ENCODE peak calls at places on chromosomes 5 and 9, in nine cellular contexts. One of them, this sample, is unnamed.

GRCh38 chr9:123555612-123556011 is 199.6 kb downstream of the CRB2 start:
- DNase-seq in activated CD4-positive, alpha-beta T cell treated with anti-CD3 and anti-CD28 coated beads for 48 hours: no peak
- DNase-seq in upper lobe of right lung: no peak
- DNase-seq in upper lobe of left lung: no peak
- DNase-seq in mucosa of descending colon: no peak
- DNase-seq in endothelial cell: no peak
- DNase-seq in GM19239: no peak
- DNase-seq in mesendoderm: no peak
- DNase-seq in ELR: no peak
- DNase-seq in this sample: no peak

GRCh38 chr9:69546265-69546664 is 125.9 kb downstream of the APBA1 start:
- DNase-seq in mesendoderm: peak; percentile 65
- DNase-seq in upper lobe of left lung: no peak
- DNase-seq in GM19239: no peak
- DNase-seq in activated CD4-positive, alpha-beta T cell treated with anti-CD3 and anti-CD28 coated beads for 48 hours: no peak
- DNase-seq in endothelial cell: peak; percentile 33
- DNase-seq in upper lobe of right lung: no peak
- DNase-seq in ELR: peak; percentile 28
- DNase-seq in mucosa of descending colon: no peak
- DNase-seq in this sample: no peak

GRCh38 chr5:96440185-96440538 is 7.1 kb upstream of the PCSK1 start:
- DNase-seq in GM19239: no peak
- DNase-seq in mucosa of descending colon: no peak
- DNase-seq in upper lobe of right lung: no peak
- DNase-seq in endothelial cell: no peak
- DNase-seq in mesendoderm: no peak
- DNase-seq in upper lobe of left lung: no peak
- DNase-seq in activated CD4-positive, alpha-beta T cell treated with anti-CD3 and anti-CD28 coated beads for 48 hours: no peak
- DNase-seq in ELR: no peak
- DNase-seq in this sample: no peak

GRCh38 chr5:39355324-39355723 is 9.0 kb downstream of the C9 start:
- DNase-seq in upper lobe of left lung: no peak
- DNase-seq in GM19239: no peak
- DNase-seq in ELR: peak; percentile 41
- DNase-seq in mucosa of descending colon: no peak
- DNase-seq in mesendoderm: no peak
- DNase-seq in endothelial cell: no peak
- DNase-seq in upper lobe of right lung: no peak
- DNase-seq in activated CD4-positive, alpha-beta T cell treated with anti-CD3 and anti-CD28 coated beads for 48 hours: no peak
- DNase-seq in this sample: no peak

GRCh38 chr5:76187386-76187785 is 104.2 kb downstream of the SV2C start:
- DNase-seq in mesendoderm: no peak
- DNase-seq in ELR: no peak
- DNase-seq in activated CD4-positive, alpha-beta T cell treated with anti-CD3 and anti-CD28 coated beads for 48 hours: no peak
- DNase-seq in upper lobe of left lung: no peak
- DNase-seq in endothelial cell: no peak
- DNase-seq in upper lobe of right lung: no peak
- DNase-seq in GM19239: no peak
- DNase-seq in mucosa of descending colon: no peak
- DNase-seq in this sample: no peak

GRCh38 chr9:86977205-86977835 is 30.0 kb upstream of the GAS1 start:
- DNase-seq in endothelial cell: no peak
- DNase-seq in mesendoderm: no peak
- DNase-seq in GM19239: no peak
- DNase-seq in mucosa of descending colon: no peak
- DNase-seq in activated CD4-positive, alpha-beta T cell treated with anti-CD3 and anti-CD28 coated beads for 48 hours: no peak
- DNase-seq in upper lobe of left lung: no peak
- DNase-seq in upper lobe of right lung: no peak
- DNase-seq in ELR: no peak
- DNase-seq in this sample: no peak

GRCh38 chr5:77390795-77391194 is 101.3 kb downstream of the WDR41 start:
- DNase-seq in activated CD4-positive, alpha-beta T cell treated with anti-CD3 and anti-CD28 coated beads for 48 hours: no peak
- DNase-seq in upper lobe of left lung: no peak
- DNase-seq in mesendoderm: no peak
- DNase-seq in upper lobe of right lung: no peak
- DNase-seq in ELR: peak; percentile 47
- DNase-seq in endothelial cell: no peak
- DNase-seq in GM19239: no peak
- DNase-seq in mucosa of descending colon: no peak
- DNase-seq in this sample: no peak

GRCh38 chr5:95080026-95080425 is 204.9 kb downstream of the MCTP1 start:
- DNase-seq in ELR: no peak
- DNase-seq in mucosa of descending colon: no peak
- DNase-seq in activated CD4-positive, alpha-beta T cell treated with anti-CD3 and anti-CD28 coated beads for 48 hours: no peak
- DNase-seq in mesendoderm: no peak
- DNase-seq in upper lobe of right lung: no peak
- DNase-seq in GM19239: no peak
- DNase-seq in upper lobe of left lung: no peak
- DNase-seq in endothelial cell: no peak
- DNase-seq in this sample: no peak

GRCh38 chr9:78130004-78130403 is 98.4 kb upstream of the GNAQ start:
- DNase-seq in endothelial cell: no peak
- DNase-seq in upper lobe of right lung: no peak
- DNase-seq in upper lobe of left lung: no peak
- DNase-seq in activated CD4-positive, alpha-beta T cell treated with anti-CD3 and anti-CD28 coated beads for 48 hours: no peak
- DNase-seq in mesendoderm: peak; percentile 91
- DNase-seq in mucosa of descending colon: no peak
- DNase-seq in GM19239: no peak
- DNase-seq in ELR: peak; percentile 36
- DNase-seq in this sample: no peak

GRCh38 chr5:163347671-163348070 is 89.7 kb upstream of the CCNG1 start:
- DNase-seq in activated CD4-positive, alpha-beta T cell treated with anti-CD3 and anti-CD28 coated beads for 48 hours: peak; percentile 66
- DNase-seq in mucosa of descending colon: no peak
- DNase-seq in upper lobe of left lung: no peak
- DNase-seq in endothelial cell: peak; percentile 67
- DNase-seq in mesendoderm: peak; percentile 76
- DNase-seq in upper lobe of right lung: no peak
- DNase-seq in ELR: peak; percentile 62
- DNase-seq in GM19239: peak; percentile 32
- DNase-seq in this sample: no peak

GRCh38 chr5:132446621-132447020 is 44.0 kb downstream of the IRF1 start:
- DNase-seq in upper lobe of left lung: no peak
- DNase-seq in GM19239: no peak
- DNase-seq in mucosa of descending colon: no peak
- DNase-seq in ELR: peak; percentile 41
- DNase-seq in endothelial cell: no peak
- DNase-seq in mesendoderm: no peak
- DNase-seq in activated CD4-positive, alpha-beta T cell treated with anti-CD3 and anti-CD28 coated beads for 48 hours: no peak
- DNase-seq in upper lobe of right lung: no peak
- DNase-seq in this sample: no peak

GRCh38 chr9:112233769-112234168 is 58.7 kb upstream of the SUSD1 start:
- DNase-seq in upper lobe of right lung: no peak
- DNase-seq in ELR: peak; percentile 40
- DNase-seq in GM19239: no peak
- DNase-seq in upper lobe of left lung: no peak
- DNase-seq in mesendoderm: peak; percentile 21
- DNase-seq in endothelial cell: no peak
- DNase-seq in mucosa of descending colon: no peak
- DNase-seq in activated CD4-positive, alpha-beta T cell treated with anti-CD3 and anti-CD28 coated beads for 48 hours: no peak
- DNase-seq in this sample: no peak

GRCh38 chr5:1021136-1021968 is 12.8 kb downstream of the NKD2 start:
- DNase-seq in ELR: no peak
- DNase-seq in upper lobe of left lung: peak; percentile 62
- DNase-seq in activated CD4-positive, alpha-beta T cell treated with anti-CD3 and anti-CD28 coated beads for 48 hours: no peak
- DNase-seq in mesendoderm: peak; percentile 40
- DNase-seq in endothelial cell: no peak
- DNase-seq in GM19239: no peak
- DNase-seq in mucosa of descending colon: peak; percentile 41
- DNase-seq in upper lobe of right lung: no peak
- DNase-seq in this sample: no peak

GRCh38 chr5:10534491-10535236 is 29.2 kb upstream of the ANKRD33B start:
- DNase-seq in mucosa of descending colon: no peak
- DNase-seq in activated CD4-positive, alpha-beta T cell treated with anti-CD3 and anti-CD28 coated beads for 48 hours: no peak
- DNase-seq in upper lobe of left lung: no peak
- DNase-seq in endothelial cell: no peak
- DNase-seq in mesendoderm: no peak
- DNase-seq in upper lobe of right lung: peak; percentile 6
- DNase-seq in ELR: no peak
- DNase-seq in GM19239: no peak
- DNase-seq in this sample: no peak

GRCh38 chr9:126376311-126376902 is 49.8 kb downstream of the MVB12B start:
- DNase-seq in mucosa of descending colon: peak; percentile 71
- DNase-seq in mesendoderm: peak; percentile 22
- DNase-seq in ELR: no peak
- DNase-seq in upper lobe of left lung: no peak
- DNase-seq in endothelial cell: no peak
- DNase-seq in GM19239: no peak
- DNase-seq in upper lobe of right lung: no peak
- DNase-seq in activated CD4-positive, alpha-beta T cell treated with anti-CD3 and anti-CD28 coated beads for 48 hours: no peak
- DNase-seq in this sample: no peak

GRCh38 chr9:93110400-93110855 is 14.4 kb downstream of the CARD19 start:
- DNase-seq in ELR: no peak
- DNase-seq in GM19239: no peak
- DNase-seq in activated CD4-positive, alpha-beta T cell treated with anti-CD3 and anti-CD28 coated beads for 48 hours: no peak
- DNase-seq in upper lobe of left lung: peak; percentile 66
- DNase-seq in mesendoderm: no peak
- DNase-seq in endothelial cell: no peak
- DNase-seq in mucosa of descending colon: peak; percentile 51
- DNase-seq in upper lobe of right lung: peak; percentile 67
- DNase-seq in this sample: peak; percentile 76

GRCh38 chr5:16741007-16741406 is 124.2 kb upstream of the RETREG1 start:
- DNase-seq in GM19239: no peak
- DNase-seq in mucosa of descending colon: no peak
- DNase-seq in activated CD4-positive, alpha-beta T cell treated with anti-CD3 and anti-CD28 coated beads for 48 hours: no peak
- DNase-seq in ELR: peak; percentile 13
- DNase-seq in endothelial cell: no peak
- DNase-seq in upper lobe of right lung: no peak
- DNase-seq in mesendoderm: no peak
- DNase-seq in upper lobe of left lung: no peak
- DNase-seq in this sample: no peak

GRCh38 chr9:89603629-89604462 is 966 bp upstream of the GADD45G start:
- DNase-seq in upper lobe of right lung: peak; percentile 88
- DNase-seq in GM19239: no peak
- DNase-seq in activated CD4-positive, alpha-beta T cell treated with anti-CD3 and anti-CD28 coated beads for 48 hours: peak; percentile 56
- DNase-seq in endothelial cell: peak; percentile 86
- DNase-seq in mesendoderm: peak; percentile 92
- DNase-seq in ELR: no peak
- DNase-seq in upper lobe of left lung: peak; percentile 89
- DNase-seq in mucosa of descending colon: peak; percentile 83
- DNase-seq in this sample: peak; percentile 78

GRCh38 chr5:26329562-26330189 is 708.7 kb downstream of the CDH9 start:
- DNase-seq in upper lobe of left lung: no peak
- DNase-seq in endothelial cell: no peak
- DNase-seq in ELR: no peak
- DNase-seq in upper lobe of right lung: no peak
- DNase-seq in activated CD4-positive, alpha-beta T cell treated with anti-CD3 and anti-CD28 coated beads for 48 hours: no peak
- DNase-seq in mesendoderm: peak; percentile 20
- DNase-seq in mucosa of descending colon: no peak
- DNase-seq in GM19239: no peak
- DNase-seq in this sample: no peak

GRCh38 chr9:77556396-77556795 is 91.7 kb downstream of the GNA14 start:
- DNase-seq in mesendoderm: no peak
- DNase-seq in endothelial cell: no peak
- DNase-seq in upper lobe of left lung: no peak
- DNase-seq in mucosa of descending colon: no peak
- DNase-seq in ELR: peak; percentile 11
- DNase-seq in GM19239: no peak
- DNase-seq in upper lobe of right lung: no peak
- DNase-seq in activated CD4-positive, alpha-beta T cell treated with anti-CD3 and anti-CD28 coated beads for 48 hours: no peak
- DNase-seq in this sample: no peak

GRCh38 chr5:136729901-136730355 is 364.6 kb upstream of the TRPC7 start:
- DNase-seq in mucosa of descending colon: no peak
- DNase-seq in upper lobe of left lung: no peak
- DNase-seq in GM19239: no peak
- DNase-seq in activated CD4-positive, alpha-beta T cell treated with anti-CD3 and anti-CD28 coated beads for 48 hours: no peak
- DNase-seq in ELR: peak; percentile 69
- DNase-seq in mesendoderm: no peak
- DNase-seq in endothelial cell: no peak
- DNase-seq in upper lobe of right lung: no peak
- DNase-seq in this sample: no peak

GRCh38 chr9:82325907-82326306 is 337.3 kb downstream of the SPATA31D1 start:
- DNase-seq in mucosa of descending colon: no peak
- DNase-seq in upper lobe of right lung: no peak
- DNase-seq in GM19239: no peak
- DNase-seq in ELR: no peak
- DNase-seq in upper lobe of left lung: no peak
- DNase-seq in endothelial cell: no peak
- DNase-seq in activated CD4-positive, alpha-beta T cell treated with anti-CD3 and anti-CD28 coated beads for 48 hours: no peak
- DNase-seq in mesendoderm: no peak
- DNase-seq in this sample: no peak

GRCh38 chr5:65329266-65329665 is 152.5 kb downstream of the ADAMTS6 start:
- DNase-seq in endothelial cell: no peak
- DNase-seq in activated CD4-positive, alpha-beta T cell treated with anti-CD3 and anti-CD28 coated beads for 48 hours: no peak
- DNase-seq in upper lobe of left lung: no peak
- DNase-seq in GM19239: no peak
- DNase-seq in upper lobe of right lung: no peak
- DNase-seq in ELR: no peak
- DNase-seq in mesendoderm: no peak
- DNase-seq in mucosa of descending colon: no peak
- DNase-seq in this sample: no peak

GRCh38 chr5:138698713-138699112 is 54.5 kb upstream of the CTNNA1 start:
- DNase-seq in GM19239: no peak
- DNase-seq in mucosa of descending colon: no peak
- DNase-seq in endothelial cell: no peak
- DNase-seq in mesendoderm: no peak
- DNase-seq in ELR: no peak
- DNase-seq in upper lobe of left lung: no peak
- DNase-seq in activated CD4-positive, alpha-beta T cell treated with anti-CD3 and anti-CD28 coated beads for 48 hours: no peak
- DNase-seq in upper lobe of right lung: no peak
- DNase-seq in this sample: no peak

GRCh38 chr5:38515648-38516047 is 40.8 kb downstream of the LIFR start:
- DNase-seq in mucosa of descending colon: no peak
- DNase-seq in endothelial cell: no peak
- DNase-seq in upper lobe of right lung: no peak
- DNase-seq in GM19239: no peak
- DNase-seq in activated CD4-positive, alpha-beta T cell treated with anti-CD3 and anti-CD28 coated beads for 48 hours: no peak
- DNase-seq in upper lobe of left lung: no peak
- DNase-seq in mesendoderm: peak; percentile 22
- DNase-seq in ELR: peak; percentile 47
- DNase-seq in this sample: no peak

GRCh38 chr9:93667006-93667405 is 90.6 kb downstream of the PHF2 start:
- DNase-seq in ELR: no peak
- DNase-seq in upper lobe of left lung: peak; percentile 76
- DNase-seq in GM19239: no peak
- DNase-seq in upper lobe of right lung: peak; percentile 59
- DNase-seq in endothelial cell: no peak
- DNase-seq in activated CD4-positive, alpha-beta T cell treated with anti-CD3 and anti-CD28 coated beads for 48 hours: no peak
- DNase-seq in mesendoderm: no peak
- DNase-seq in mucosa of descending colon: peak; percentile 45
- DNase-seq in this sample: peak; percentile 63

GRCh38 chr9:94097788-94098413 is 13.6 kb downstream of the PTPDC1 start:
- DNase-seq in upper lobe of left lung: no peak
- DNase-seq in endothelial cell: no peak
- DNase-seq in mucosa of descending colon: no peak
- DNase-seq in ELR: peak; percentile 91
- DNase-seq in mesendoderm: no peak
- DNase-seq in GM19239: no peak
- DNase-seq in activated CD4-positive, alpha-beta T cell treated with anti-CD3 and anti-CD28 coated beads for 48 hours: no peak
- DNase-seq in upper lobe of right lung: no peak
- DNase-seq in this sample: no peak

GRCh38 chr9:21608200-21608599 is 126.1 kb upstream of the IFNE start:
- DNase-seq in activated CD4-positive, alpha-beta T cell treated with anti-CD3 and anti-CD28 coated beads for 48 hours: no peak
- DNase-seq in endothelial cell: no peak
- DNase-seq in mesendoderm: no peak
- DNase-seq in GM19239: no peak
- DNase-seq in upper lobe of right lung: no peak
- DNase-seq in mucosa of descending colon: no peak
- DNase-seq in upper lobe of left lung: no peak
- DNase-seq in ELR: no peak
- DNase-seq in this sample: no peak

GRCh38 chr5:147578228-147579024 is 68.6 kb upstream of the DPYSL3 start:
- DNase-seq in endothelial cell: peak; percentile 15
- DNase-seq in GM19239: no peak
- DNase-seq in activated CD4-positive, alpha-beta T cell treated with anti-CD3 and anti-CD28 coated beads for 48 hours: no peak
- DNase-seq in ELR: peak; percentile 81
- DNase-seq in upper lobe of left lung: no peak
- DNase-seq in mucosa of descending colon: no peak
- DNase-seq in mesendoderm: peak; percentile 77
- DNase-seq in upper lobe of right lung: no peak
- DNase-seq in this sample: no peak

GRCh38 chr9:12699529-12699928 is 6.3 kb downstream of the TYRP1 start:
- DNase-seq in activated CD4-positive, alpha-beta T cell treated with anti-CD3 and anti-CD28 coated beads for 48 hours: no peak
- DNase-seq in mesendoderm: peak; percentile 16
- DNase-seq in upper lobe of left lung: no peak
- DNase-seq in ELR: peak; percentile 46
- DNase-seq in endothelial cell: no peak
- DNase-seq in mucosa of descending colon: no peak
- DNase-seq in GM19239: no peak
- DNase-seq in upper lobe of right lung: no peak
- DNase-seq in this sample: no peak

GRCh38 chr9:116151199-116151598 is 2.4 kb upstream of the PAPPA start:
- DNase-seq in activated CD4-positive, alpha-beta T cell treated with anti-CD3 and anti-CD28 coated beads for 48 hours: no peak
- DNase-seq in mesendoderm: no peak
- DNase-seq in endothelial cell: no peak
- DNase-seq in upper lobe of left lung: no peak
- DNase-seq in mucosa of descending colon: no peak
- DNase-seq in ELR: no peak
- DNase-seq in upper lobe of right lung: no peak
- DNase-seq in GM19239: no peak
- DNase-seq in this sample: no peak

This sample was measured in suprapubic skin.